ENCODE peak calls at places on chromosomes 2 and 18, in eight cellular contexts. One of them, this sample, is unnamed.

GRCh38 chr2:135637456-135638087 is 104.1 kb upstream of the UBXN4 start:
- DNase-seq in dorsolateral prefrontal cortex: no peak
- DNase-seq in neural progenitor cell: no peak
- DNase-seq in spleen: no peak
- DNase-seq in uterus: no peak
- DNase-seq in fibroblast of mammary gland: no peak
- DNase-seq in psoas muscle: no peak
- DNase-seq in cardiac muscle cell: no peak
- DNase-seq in this sample: no peak

GRCh38 chr18:49901862-49902340 is 88.6 kb upstream of the ACAA2 start:
- DNase-seq in neural progenitor cell: no peak
- DNase-seq in fibroblast of mammary gland: no peak
- DNase-seq in psoas muscle: no peak
- DNase-seq in spleen: no peak
- DNase-seq in cardiac muscle cell: no peak
- DNase-seq in uterus: no peak
- DNase-seq in dorsolateral prefrontal cortex: no peak
- DNase-seq in this sample: no peak

GRCh38 chr2:33160217-33160616 is 213.5 kb downstream of the LTBP1 start:
- DNase-seq in uterus: no peak
- DNase-seq in cardiac muscle cell: no peak
- DNase-seq in neural progenitor cell: no peak
- DNase-seq in dorsolateral prefrontal cortex: no peak
- DNase-seq in psoas muscle: no peak
- DNase-seq in fibroblast of mammary gland: peak
- DNase-seq in spleen: no peak
- DNase-seq in this sample: peak

GRCh38 chr18:49514577-49514976 is 27.5 kb upstream of the C18orf32 start:
- DNase-seq in cardiac muscle cell: no peak
- DNase-seq in spleen: no peak
- DNase-seq in fibroblast of mammary gland: no peak
- DNase-seq in dorsolateral prefrontal cortex: no peak
- DNase-seq in psoas muscle: no peak
- DNase-seq in uterus: no peak
- DNase-seq in neural progenitor cell: no peak
- DNase-seq in this sample: no peak

GRCh38 chr2:54579682-54580349 is 123.7 kb downstream of the SPTBN1 start:
- DNase-seq in psoas muscle: no peak
- DNase-seq in fibroblast of mammary gland: no peak
- DNase-seq in neural progenitor cell: no peak
- DNase-seq in dorsolateral prefrontal cortex: no peak
- DNase-seq in spleen: no peak
- DNase-seq in uterus: no peak
- DNase-seq in cardiac muscle cell: no peak
- DNase-seq in this sample: no peak

GRCh38 chr2:13791019-13791418 is 841.5 kb upstream of the LRATD1 start:
- DNase-seq in cardiac muscle cell: no peak
- DNase-seq in dorsolateral prefrontal cortex: no peak
- DNase-seq in spleen: no peak
- DNase-seq in uterus: no peak
- DNase-seq in psoas muscle: no peak
- DNase-seq in fibroblast of mammary gland: no peak
- DNase-seq in neural progenitor cell: no peak
- DNase-seq in this sample: no peak

GRCh38 chr2:195319548-195320415 is 337.2 kb upstream of the SLC39A10 start:
- DNase-seq in neural progenitor cell: no peak
- DNase-seq in fibroblast of mammary gland: no peak
- DNase-seq in spleen: no peak
- DNase-seq in dorsolateral prefrontal cortex: no peak
- DNase-seq in cardiac muscle cell: no peak
- DNase-seq in uterus: no peak
- DNase-seq in psoas muscle: no peak
- DNase-seq in this sample: no peak

GRCh38 chr2:96693286-96694200 is 46.3 kb downstream of the LMAN2L start:
- DNase-seq in dorsolateral prefrontal cortex: no peak
- DNase-seq in psoas muscle: no peak
- DNase-seq in cardiac muscle cell: no peak
- DNase-seq in uterus: no peak
- DNase-seq in fibroblast of mammary gland: no peak
- DNase-seq in spleen: peak
- DNase-seq in neural progenitor cell: no peak
- DNase-seq in this sample: no peak

GRCh38 chr2:170820647-170821630 is 4.3 kb downstream of the GAD1 start:
- DNase-seq in dorsolateral prefrontal cortex: no peak
- DNase-seq in uterus: no peak
- DNase-seq in fibroblast of mammary gland: no peak
- DNase-seq in spleen: no peak
- DNase-seq in psoas muscle: no peak
- DNase-seq in cardiac muscle cell: no peak
- DNase-seq in neural progenitor cell: no peak
- DNase-seq in this sample: no peak

GRCh38 chr18:36662000-36662399 is 166.8 kb downstream of the TPGS2 start:
- DNase-seq in spleen: no peak
- DNase-seq in psoas muscle: no peak
- DNase-seq in cardiac muscle cell: peak
- DNase-seq in uterus: no peak
- DNase-seq in fibroblast of mammary gland: peak
- DNase-seq in neural progenitor cell: peak
- DNase-seq in dorsolateral prefrontal cortex: no peak
- DNase-seq in this sample: peak

GRCh38 chr2:217901826-217902225 is 101.0 kb downstream of the TNS1 start:
- DNase-seq in neural progenitor cell: no peak
- DNase-seq in psoas muscle: peak
- DNase-seq in dorsolateral prefrontal cortex: no peak
- DNase-seq in spleen: no peak
- DNase-seq in cardiac muscle cell: peak
- DNase-seq in uterus: peak
- DNase-seq in fibroblast of mammary gland: peak
- DNase-seq in this sample: peak

GRCh38 chr18:76579301-76579695 is 84.3 kb upstream of the ZNF516 start:
- DNase-seq in uterus: no peak
- DNase-seq in psoas muscle: no peak
- DNase-seq in fibroblast of mammary gland: no peak
- DNase-seq in neural progenitor cell: no peak
- DNase-seq in spleen: no peak
- DNase-seq in dorsolateral prefrontal cortex: no peak
- DNase-seq in cardiac muscle cell: no peak
- DNase-seq in this sample: no peak

GRCh38 chr2:159903404-159904126 is 105.6 kb upstream of the CD302 start:
- DNase-seq in psoas muscle: peak
- DNase-seq in uterus: no peak
- DNase-seq in spleen: peak
- DNase-seq in cardiac muscle cell: peak
- DNase-seq in dorsolateral prefrontal cortex: no peak
- DNase-seq in fibroblast of mammary gland: peak
- DNase-seq in neural progenitor cell: no peak
- DNase-seq in this sample: peak

GRCh38 chr2:150267651-150268415 is 219.6 kb downstream of the RND3 start:
- DNase-seq in dorsolateral prefrontal cortex: no peak
- DNase-seq in psoas muscle: no peak
- DNase-seq in uterus: no peak
- DNase-seq in neural progenitor cell: peak
- DNase-seq in cardiac muscle cell: peak
- DNase-seq in spleen: no peak
- DNase-seq in fibroblast of mammary gland: no peak
- DNase-seq in this sample: peak
- H3K4me3 ChIP-seq in dorsolateral prefrontal cortex: no peak
- H3K4me3 ChIP-seq in psoas muscle: no peak
- H3K4me3 ChIP-seq in uterus: no peak
- H3K4me3 ChIP-seq in neural progenitor cell: no peak
- H3K4me3 ChIP-seq in cardiac muscle cell: no peak
- H3K4me3 ChIP-seq in spleen: no peak
- H3K4me3 ChIP-seq in fibroblast of mammary gland: no peak
- H3K4me3 ChIP-seq in this sample: no peak

GRCh38 chr2:95551055-95551568 is 40.7 kb upstream of the TRIM43 start:
- DNase-seq in uterus: no peak
- DNase-seq in fibroblast of mammary gland: no peak
- DNase-seq in cardiac muscle cell: no peak
- DNase-seq in spleen: no peak
- DNase-seq in dorsolateral prefrontal cortex: no peak
- DNase-seq in psoas muscle: no peak
- DNase-seq in neural progenitor cell: no peak
- DNase-seq in this sample: no peak
- TF ChIP-seq CTCF in uterus: no peak
- TF ChIP-seq CTCF in fibroblast of mammary gland: no peak
- TF ChIP-seq CTCF in cardiac muscle cell: no peak
- TF ChIP-seq CTCF in spleen: no peak
- TF ChIP-seq CTCF in dorsolateral prefrontal cortex: no peak
- TF ChIP-seq CTCF in psoas muscle: no peak
- TF ChIP-seq CTCF in neural progenitor cell: no peak
- TF ChIP-seq CTCF in this sample: no peak

GRCh38 chr2:20667151-20667530 is 197 bp downstream of the GDF7 start:
- DNase-seq in psoas muscle: no peak
- DNase-seq in fibroblast of mammary gland: no peak
- DNase-seq in spleen: no peak
- DNase-seq in uterus: no peak
- DNase-seq in cardiac muscle cell: no peak
- DNase-seq in dorsolateral prefrontal cortex: no peak
- DNase-seq in neural progenitor cell: peak
- DNase-seq in this sample: no peak
- H3K4me3 ChIP-seq in psoas muscle: peak
- H3K4me3 ChIP-seq in fibroblast of mammary gland: no peak
- H3K4me3 ChIP-seq in spleen: peak
- H3K4me3 ChIP-seq in uterus: peak
- H3K4me3 ChIP-seq in cardiac muscle cell: peak
- H3K4me3 ChIP-seq in dorsolateral prefrontal cortex: peak
- H3K4me3 ChIP-seq in neural progenitor cell: peak
- H3K4me3 ChIP-seq in this sample: peak

GRCh38 chr2:38487852-38488251 is 110.8 kb upstream of the ATL2 start:
- DNase-seq in spleen: no peak
- DNase-seq in cardiac muscle cell: no peak
- DNase-seq in psoas muscle: no peak
- DNase-seq in dorsolateral prefrontal cortex: no peak
- DNase-seq in neural progenitor cell: no peak
- DNase-seq in fibroblast of mammary gland: no peak
- DNase-seq in uterus: no peak
- DNase-seq in this sample: no peak

GRCh38 chr2:38484957-38485356 is 107.9 kb upstream of the ATL2 start:
- DNase-seq in psoas muscle: no peak
- DNase-seq in fibroblast of mammary gland: no peak
- DNase-seq in cardiac muscle cell: no peak
- DNase-seq in uterus: no peak
- DNase-seq in neural progenitor cell: no peak
- DNase-seq in spleen: no peak
- DNase-seq in dorsolateral prefrontal cortex: no peak
- DNase-seq in this sample: no peak

GRCh38 chr2:38483773-38484501 is 106.9 kb upstream of the ATL2 start:
- DNase-seq in psoas muscle: no peak
- DNase-seq in dorsolateral prefrontal cortex: no peak
- DNase-seq in uterus: no peak
- DNase-seq in cardiac muscle cell: no peak
- DNase-seq in spleen: no peak
- DNase-seq in neural progenitor cell: no peak
- DNase-seq in fibroblast of mammary gland: no peak
- DNase-seq in this sample: no peak

GRCh38 chr2:38486213-38487026 is 109.3 kb upstream of the ATL2 start:
- DNase-seq in cardiac muscle cell: no peak
- DNase-seq in fibroblast of mammary gland: no peak
- DNase-seq in uterus: no peak
- DNase-seq in neural progenitor cell: no peak
- DNase-seq in spleen: no peak
- DNase-seq in dorsolateral prefrontal cortex: no peak
- DNase-seq in psoas muscle: no peak
- DNase-seq in this sample: no peak

GRCh38 chr2:38485734-38486133 is 108.7 kb upstream of the ATL2 start:
- DNase-seq in fibroblast of mammary gland: no peak
- DNase-seq in psoas muscle: no peak
- DNase-seq in cardiac muscle cell: no peak
- DNase-seq in dorsolateral prefrontal cortex: no peak
- DNase-seq in neural progenitor cell: no peak
- DNase-seq in spleen: no peak
- DNase-seq in uterus: no peak
- DNase-seq in this sample: no peak
- TF ChIP-seq CTCF in fibroblast of mammary gland: no peak
- TF ChIP-seq CTCF in psoas muscle: peak
- TF ChIP-seq CTCF in cardiac muscle cell: no peak
- TF ChIP-seq CTCF in dorsolateral prefrontal cortex: no peak
- TF ChIP-seq CTCF in neural progenitor cell: no peak
- TF ChIP-seq CTCF in spleen: no peak
- TF ChIP-seq CTCF in uterus: no peak
- TF ChIP-seq CTCF in this sample: no peak

DNA sequence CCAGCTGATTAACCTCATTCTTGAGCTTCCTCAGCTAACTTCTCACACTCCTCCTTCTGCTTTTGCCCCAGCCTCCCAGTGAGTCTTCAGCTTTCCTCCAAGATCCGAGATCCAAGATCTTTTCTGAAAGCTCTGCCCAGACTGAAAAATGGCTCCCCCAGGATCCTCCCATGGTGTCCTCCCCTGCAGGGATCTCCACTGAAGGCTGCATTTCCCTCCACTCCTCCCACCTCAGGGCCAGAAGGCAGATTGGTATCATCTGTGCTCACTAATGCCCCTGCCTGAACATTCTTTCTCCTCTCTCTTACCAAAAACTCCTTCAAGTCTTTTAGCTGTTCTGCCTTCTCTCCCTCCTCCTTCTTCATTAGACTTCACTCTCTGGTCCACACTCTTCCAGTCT is 6.1 kb upstream of the FOXI3 start:
- DNase-seq in uterus: no peak
- DNase-seq in fibroblast of mammary gland: no peak
- DNase-seq in cardiac muscle cell: no peak
- DNase-seq in dorsolateral prefrontal cortex: no peak
- DNase-seq in psoas muscle: no peak
- DNase-seq in neural progenitor cell: no peak
- DNase-seq in spleen: no peak
- DNase-seq in this sample: no peak
- H3K4me3 ChIP-seq in uterus: no peak
- H3K4me3 ChIP-seq in fibroblast of mammary gland: no peak
- H3K4me3 ChIP-seq in cardiac muscle cell: no peak
- H3K4me3 ChIP-seq in dorsolateral prefrontal cortex: no peak
- H3K4me3 ChIP-seq in psoas muscle: no peak
- H3K4me3 ChIP-seq in neural progenitor cell: no peak
- H3K4me3 ChIP-seq in spleen: no peak
- H3K4me3 ChIP-seq in this sample: no peak

GRCh38 chr2:151409601-151410484 is at the start of gene RIF1:
- DNase-seq in cardiac muscle cell: peak
- DNase-seq in neural progenitor cell: peak
- DNase-seq in fibroblast of mammary gland: peak
- DNase-seq in dorsolateral prefrontal cortex: peak
- DNase-seq in uterus: peak
- DNase-seq in psoas muscle: peak
- DNase-seq in spleen: peak
- DNase-seq in this sample: peak
- TF ChIP-seq CTCF in cardiac muscle cell: peak
- TF ChIP-seq CTCF in neural progenitor cell: peak
- TF ChIP-seq CTCF in fibroblast of mammary gland: peak
- TF ChIP-seq CTCF in dorsolateral prefrontal cortex: no peak
- TF ChIP-seq CTCF in uterus: peak
- TF ChIP-seq CTCF in psoas muscle: peak
- TF ChIP-seq CTCF in spleen: peak
- TF ChIP-seq CTCF in this sample: peak

GRCh38 chr2:11288431-11288830 is 56.0 kb downstream of the ROCK2 start:
- DNase-seq in fibroblast of mammary gland: no peak
- DNase-seq in uterus: no peak
- DNase-seq in spleen: no peak
- DNase-seq in neural progenitor cell: peak
- DNase-seq in cardiac muscle cell: no peak
- DNase-seq in dorsolateral prefrontal cortex: no peak
- DNase-seq in psoas muscle: no peak
- DNase-seq in this sample: no peak
- H3K4me3 ChIP-seq in fibroblast of mammary gland: no peak
- H3K4me3 ChIP-seq in uterus: no peak
- H3K4me3 ChIP-seq in spleen: no peak
- H3K4me3 ChIP-seq in neural progenitor cell: no peak
- H3K4me3 ChIP-seq in cardiac muscle cell: no peak
- H3K4me3 ChIP-seq in dorsolateral prefrontal cortex: no peak
- H3K4me3 ChIP-seq in psoas muscle: peak
- H3K4me3 ChIP-seq in this sample: no peak